ENCODE peak calls at places on chromosomes 13 and 19, in ten cellular contexts. T is left ventricle myocardium inferior; S is body of pancreas; N is stimulated activated CD4-positive, alpha-beta T cell treated with anti-CD3 and anti-CD28 coated beads, Interleukin-12 subunit alpha, Interleukin-12 subunit beta, amount 100 ng/mL, for 4 hours; B is iris pigment epithelial cell; R is Caco-2; X is NT2/D1; L is HFF-Myc; E is neural progenitor cell; M is occipital lobe. Y is an unnamed sample.

GRCh38 chr13:112910616-112911280 is 58.3 kb upstream of the MCF2L start:
- DNase-seq in T (no peak), S (no peak), N (no peak), B (no peak), R (no peak), X (no peak), L (no peak), E (no peak), M (no peak), Y (no peak)

GRCh38 chr13:110517505-110518149 is 43.9 kb downstream of the RAB20 start:
- DNase-seq in T (no peak), S (no peak), N (no peak), B (no peak), R (no peak), X (no peak), L (no peak), E (no peak), M (no peak), Y (no peak)

GRCh38 chr13:19836472-19836871 is 27.0 kb downstream of the ZMYM5 start:
- DNase-seq in T (no peak), S (no peak), N (no peak), B (peak), R (no peak), X (no peak), L (no peak), E (no peak), M (no peak), Y (no peak)

GRCh38 chr13:93552596-93552995 is 326.0 kb downstream of the GPC6 start:
- DNase-seq in T (no peak), S (no peak), N (no peak), B (no peak), R (no peak), X (no peak), L (no peak), E (no peak), M (no peak), Y (no peak)

GRCh38 chr13:97944396-97945029 is 9.0 kb upstream of the IPO5 start:
- DNase-seq in T (no peak), S (no peak), N (no peak), B (peak), R (no peak), X (no peak), L (no peak), E (no peak), M (no peak), Y (no peak)

GRCh38 chr19:480016-480855 is 16.1 kb upstream of the MADCAM1 start:
- DNase-seq in T (peak), S (peak), N (no peak), B (peak), R (peak), X (no peak), L (no peak), E (peak), M (peak), Y (no peak)

GRCh38 chr13:30805603-30806011 is 70.3 kb downstream of the ALOX5AP start:
- DNase-seq in T (no peak), S (peak), N (no peak), B (no peak), R (no peak), X (no peak), L (no peak), E (no peak), M (no peak), Y (no peak)

GRCh38 chr19:29625316-29625715 is 19.2 kb downstream of the POP4 start:
- DNase-seq in T (no peak), S (peak), N (no peak), B (no peak), R (no peak), X (no peak), L (no peak), E (peak), M (no peak), Y (no peak)

GRCh38 chr13:107124129-107124718 is 556.3 kb upstream of the ARGLU1 start:
- DNase-seq in T (no peak), S (no peak), N (no peak), B (peak), R (peak), X (no peak), L (no peak), E (peak), M (no peak), Y (no peak)